ENCODE peak calls at places on chromosomes 5 and 9, in four cellular contexts. R is stomach, M is uterus, I is esophagus muscularis mucosa. X is an unnamed sample.

GRCh38 chr5:150289551-150290390 is at the start of gene CAMK2A:
- DNase-seq in R (no peak), M (no peak), I (no peak), X (no peak)

GRCh38 chr9:76369583-76369982 is 24.6 kb downstream of the RFK start:
- DNase-seq in M (no peak), I (no peak), R (peak), X (no peak)

GRCh38 chr5:173640166-173640804 is 23.8 kb upstream of the BOD1 start:
- DNase-seq in M (no peak), I (no peak), R (no peak), X (no peak)

GRCh38 chr5:172891716-172892421 is 57.8 kb downstream of the ERGIC1 start:
- DNase-seq in I (no peak), M (no peak), R (peak), X (no peak)

GRCh38 chr5:180290568-180291233 is 1.2 kb downstream of the MAPK9 start:
- DNase-seq in I (no peak), R (no peak), M (no peak), X (no peak)

GRCh38 chr5:113447651-113448050 is 12.9 kb upstream of the TSSK1B start:
- DNase-seq in R (no peak), M (no peak), I (no peak), X (no peak)

GRCh38 chr9:101510344-101510940 is 23.2 kb upstream of the RNF20 start:
- DNase-seq in I (no peak), M (no peak), R (no peak), X (no peak)

GRCh38 chr9:72254881-72255545 is 105.8 kb downstream of the GDA start:
- DNase-seq in I (no peak), M (no peak), R (no peak), X (no peak)

GRCh38 chr5:31156761-31157160 is 36.7 kb upstream of the CDH6 start:
- DNase-seq in R (no peak), I (no peak), M (no peak), X (no peak)

GRCh38 chr9:94761506-94761905 is 35.0 kb downstream of the AOPEP start:
- DNase-seq in I (no peak), M (no peak), R (no peak), X (no peak)

GRCh38 chr9:37575921-37576721 is at the start of gene FBXO10:
- DNase-seq in M (peak), I (no peak), R (peak), X (no peak)

GRCh38 chr9:120915854-120916495 is 10.6 kb downstream of the TRAF1 start:
- DNase-seq in M (no peak), I (no peak), R (no peak), X (no peak)

GRCh38 chr9:42852133-42852532 is 668.7 kb downstream of the SPATA31A6 start:
- DNase-seq in M (peak), I (no peak), R (no peak), X (no peak)

GRCh38 chr5:9956725-9957124 is 293.0 kb downstream of the ATPSCKMT start:
- DNase-seq in I (no peak), R (no peak), M (no peak), X (no peak)

GRCh38 chr5:87246046-87246445 is 21.6 kb upstream of the RASA1 start:
- DNase-seq in R (no peak), I (no peak), M (no peak), X (no peak)

GRCh38 chr9:105834404-105834803 is 140.1 kb downstream of the TMEM38B start:
- DNase-seq in M (no peak), I (peak), R (no peak), X (no peak)

DNA sequence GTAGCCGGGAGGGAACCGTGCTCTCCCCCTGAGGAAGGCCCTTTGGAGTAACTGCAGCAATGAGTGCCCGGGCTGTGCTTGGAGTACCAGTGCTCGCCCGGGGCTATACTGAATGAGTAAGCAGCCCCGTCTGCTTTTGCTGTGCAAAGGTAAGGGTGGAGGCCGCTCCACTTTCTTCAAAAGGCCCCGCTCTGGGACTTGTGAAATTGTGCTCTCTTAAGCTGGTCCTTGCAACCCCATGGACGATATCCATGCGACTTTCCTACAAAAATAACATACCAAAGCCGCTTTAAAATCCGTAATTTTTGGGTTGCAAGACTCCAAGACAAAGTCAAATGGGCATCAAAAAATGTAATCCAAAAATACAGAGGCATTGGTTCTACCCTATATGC is 579 bp upstream of the TNFAIP8 start:
- DNase-seq in M (no peak), R (peak), I (no peak), X (no peak)
- H3K4me3 ChIP-seq in M (peak), R (peak), I (peak), X (peak)

GRCh38 chr5:153780876-153781275 is 257.8 kb downstream of the FAM114A2 start:
- DNase-seq in M (no peak), I (no peak), R (no peak), X (no peak)
- TF ChIP-seq CTCF in M (no peak), I (no peak), R (no peak), X (no peak)

GRCh38 chr9:22117511-22118388 is 108.6 kb upstream of the CDKN2B start:
- DNase-seq in M (no peak), R (no peak), I (no peak), X (no peak)
- TF ChIP-seq POLR2A in M (no peak), R (no peak), I (no peak), X (no peak)

DNA sequence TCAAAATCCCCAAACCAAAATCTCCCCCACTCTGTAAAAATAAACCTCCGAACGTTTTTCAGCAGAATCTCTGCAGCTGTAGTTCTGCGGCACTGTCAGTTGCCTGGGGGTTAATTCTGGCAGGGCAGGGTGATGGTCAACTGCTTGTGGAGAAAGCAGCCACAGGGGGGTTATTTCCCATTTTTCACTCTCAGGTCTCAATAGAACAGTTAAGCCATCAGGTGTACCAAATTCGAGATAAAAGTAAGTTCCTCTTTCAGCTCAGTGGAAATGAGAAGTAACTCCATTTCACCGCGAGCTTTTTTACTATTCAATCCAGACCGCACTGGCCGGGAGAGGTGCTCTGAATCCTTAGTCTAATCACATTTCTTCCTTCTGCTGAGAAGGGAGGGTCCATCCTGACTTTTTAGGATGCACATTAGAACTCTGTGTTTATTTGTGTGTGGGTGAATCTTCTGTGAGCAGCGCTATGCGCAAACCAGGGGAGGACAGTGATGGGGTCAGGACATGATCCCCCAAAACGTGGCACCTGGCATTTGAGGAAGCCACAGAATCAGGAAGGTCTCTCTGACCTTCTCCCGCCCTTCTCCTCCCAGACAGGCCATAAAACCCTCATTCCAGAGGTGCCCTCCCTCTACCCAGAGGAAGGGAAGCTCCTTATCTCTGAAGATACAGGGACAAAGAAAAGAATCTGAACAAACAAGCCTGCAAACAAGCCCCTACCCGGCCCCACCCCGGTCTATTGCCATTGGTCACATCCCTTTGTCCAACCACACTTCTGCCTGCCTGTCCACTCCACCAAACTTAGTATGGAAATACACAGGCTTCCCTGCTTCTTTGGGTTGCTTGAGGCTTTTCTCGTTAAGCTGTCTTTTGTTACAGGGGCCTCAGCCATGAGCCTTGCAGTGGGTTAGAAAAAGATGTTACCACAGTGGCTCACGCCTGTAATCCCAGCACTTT is 229.0 kb downstream of the ROR2 start:
- DNase-seq in R (no peak), M (peak), I (no peak), X (no peak)
- H3K4me3 ChIP-seq in R (no peak), M (no peak), I (no peak), X (no peak)